ENCODE peak calls at places on chromosomes 12 and 14, in nine cellular contexts. I is foreskin fibroblast; R is SIG-M5; Q is A172; S is activated T-cell treated with anti-CD3 and anti-CD28 coated beads for 1 hour; L is CD8-positive, alpha-beta T cell; T is GM23248; G is iris pigment epithelial cell; N is HuH-7.5. X is an unnamed sample.

GRCh38 chr14:81231540-81231939 is 10.8 kb upstream of the GTF2A1 start:
- DNase-seq in I (no peak), R (no peak), Q (no peak), S (no peak), L (no peak), T (no peak), G (no peak), N (no peak), X (no peak)

GRCh38 chr14:73462078-73462715 is 3.9 kb upstream of the NUMB start:
- DNase-seq in I (no peak), R (no peak), Q (peak), S (no peak), L (no peak), T (peak), G (peak), N (peak), X (no peak)

GRCh38 chr12:101877816-101878811 is 734 bp downstream of the DRAM1 start:
- DNase-seq in I (no peak), R (no peak), Q (peak), S (peak), L (no peak), T (peak), G (peak), N (peak), X (peak)

GRCh38 chr14:92794547-92794941 is 439 bp downstream of the GOLGA5 start:
- DNase-seq in I (no peak), R (no peak), Q (no peak), S (no peak), L (no peak), T (peak), G (peak), N (peak), X (no peak)

GRCh38 chr14:76083796-76084195 is 67.9 kb upstream of the GPATCH2L start:
- DNase-seq in I (no peak), R (no peak), Q (no peak), S (no peak), L (no peak), T (no peak), G (no peak), N (no peak), X (no peak)

GRCh38 chr14:101075801-101076413 is 172.4 kb upstream of the RTL1 start:
- DNase-seq in I (no peak), R (no peak), Q (no peak), S (no peak), L (no peak), T (no peak), G (no peak), N (no peak), X (no peak)

GRCh38 chr12:26623136-26623535 is 209.9 kb downstream of the ITPR2 start:
- DNase-seq in I (no peak), R (no peak), Q (no peak), S (no peak), L (no peak), T (no peak), G (no peak), N (no peak), X (peak)

GRCh38 chr12:69851976-69852375 is 26.9 kb downstream of the MYRFL start:
- DNase-seq in I (no peak), R (no peak), Q (no peak), S (no peak), L (no peak), T (peak), G (peak), N (no peak), X (no peak)

GRCh38 chr14:54147285-54147684 is 190.7 kb upstream of the BMP4 start:
- DNase-seq in I (no peak), R (no peak), Q (peak), S (no peak), L (no peak), T (peak), G (peak), N (no peak), X (peak)

GRCh38 chr12:67916266-67916970 is 72.8 kb upstream of the IFNG-AS1 start:
- DNase-seq in I (peak), R (no peak), Q (no peak), S (no peak), L (no peak), T (peak), G (no peak), N (no peak), X (no peak)

GRCh38 chr12:28156362-28156761 is 33.9 kb upstream of the CCDC91 start:
- DNase-seq in I (no peak), R (no peak), Q (no peak), S (no peak), L (no peak), T (no peak), G (no peak), N (no peak), X (no peak)